ENCODE peak calls at places on chromosome 13, in five cellular contexts. A is neural progenitor cell, X is AG10803, K is cardiac fibroblast, Y is mammary epithelial cell. V is an unnamed sample.
A peak's percentile ranks its signal among the peaks of the same experiment; 100 is the strongest.

GRCh38 chr13:79837741-79838450 is 356.9 kb downstream of the NDFIP2 start:
- DNase-seq in A (no peak), X (peak; percentile 58), Y (peak; percentile 51), K (peak; percentile 16), V (peak; percentile 42)

GRCh38 chr13:40120288-40120687 is 464.8 kb downstream of the COG6 start:
- DNase-seq in K (peak; percentile 89), X (peak; percentile 73), Y (peak; percentile 25), A (no peak), V (no peak)

GRCh38 chr13:112177889-112178288 is 110.9 kb downstream of the SOX1 start:
- DNase-seq in A (no peak), X (no peak), Y (no peak), K (no peak), V (no peak)

GRCh38 chr13:48490241-48490640 is 42.6 kb downstream of the RCBTB2 start:
- DNase-seq in Y (no peak), X (no peak), K (no peak), A (no peak), V (no peak)

GRCh38 chr13:52751196-52751595 is 11.6 kb upstream of the CNMD start:
- DNase-seq in Y (peak; percentile 55), K (no peak), X (no peak), A (no peak), V (no peak)

GRCh38 chr13:110520431-110521295 is 40.9 kb downstream of the RAB20 start:
- DNase-seq in X (peak; percentile 86), K (peak; percentile 93), Y (no peak), A (no peak), V (peak; percentile 80)

GRCh38 chr13:75359266-75359665 is 122.7 kb downstream of the TBC1D4 start:
- DNase-seq in K (peak; percentile 72), X (peak; percentile 92), Y (peak; percentile 86), A (peak; percentile 14), V (peak; percentile 80)

GRCh38 chr13:86882835-86883234 is 788.3 kb upstream of the SLITRK5 start:
- DNase-seq in K (no peak), A (no peak), Y (no peak), X (no peak), V (no peak)

GRCh38 chr13:81184556-81185265 is 843.8 kb upstream of the SPRY2 start:
- DNase-seq in A (no peak), Y (no peak), X (no peak), K (no peak), V (peak; percentile 26)

GRCh38 chr13:96499646-96500045 is 409.7 kb downstream of the HS6ST3 start:
- DNase-seq in X (no peak), A (no peak), Y (no peak), K (no peak), V (no peak)

GRCh38 chr13:106350208-106350607 is 185.3 kb downstream of the EFNB2 start:
- DNase-seq in X (no peak), K (no peak), A (no peak), Y (no peak), V (no peak)

GRCh38 chr13:36163809-36164308 is 32.7 kb upstream of the DCLK1 start:
- DNase-seq in X (peak; percentile 4), Y (peak; percentile 84), A (no peak), K (peak; percentile 80), V (peak; percentile 25)

GRCh38 chr13:43307921-43308433 is 284.6 kb downstream of the DNAJC15 start:
- DNase-seq in Y (peak; percentile 34), A (no peak), K (peak; percentile 91), X (peak; percentile 93), V (peak; percentile 97)

GRCh38 chr13:96781141-96781540 is 213.1 kb downstream of the OXGR1 start:
- DNase-seq in A (no peak), X (no peak), Y (peak; percentile 22), K (no peak), V (peak; percentile 54)

GRCh38 chr13:33150146-33150545 is 133.9 kb downstream of the KL start:
- DNase-seq in A (no peak), X (no peak), K (peak; percentile 45), Y (no peak), V (peak; percentile 72)

GRCh38 chr13:44649118-44649455 is 73.0 kb upstream of the TSC22D1 start:
- DNase-seq in X (no peak), A (peak; percentile 31), Y (no peak), K (no peak), V (no peak)

GRCh38 chr13:94656766-94657165 is 55.1 kb downstream of the GPR180 start:
- DNase-seq in A (no peak), Y (peak; percentile 82), K (peak; percentile 73), X (peak; percentile 98), V (peak; percentile 93)

GRCh38 chr13:83182845-83183244 is 699.4 kb downstream of the SLITRK1 start:
- DNase-seq in X (no peak), K (no peak), A (no peak), Y (no peak), V (no peak)

GRCh38 chr13:35826626-35827254 is 304.4 kb downstream of the DCLK1 start:
- DNase-seq in X (no peak), A (no peak), K (no peak), Y (no peak), V (no peak)

GRCh38 chr13:78601124-78601885 is 2.0 kb downstream of the POU4F1 start:
- DNase-seq in A (peak; percentile 71), K (peak; percentile 27), X (no peak), Y (no peak), V (peak; percentile 21)

GRCh38 chr13:114128624-114129522 is 3.5 kb downstream of the RASA3 start:
- DNase-seq in K (peak; percentile 89), Y (no peak), A (no peak), X (peak; percentile 84), V (peak; percentile 82)

GRCh38 chr13:21632196-21632595 is 28.2 kb upstream of the MICU2 start:
- DNase-seq in X (no peak), K (no peak), A (no peak), Y (no peak), V (no peak)

GRCh38 chr13:91245283-91245682 is 102.2 kb upstream of the MIR17HG start:
- DNase-seq in Y (no peak), A (no peak), X (no peak), K (no peak), V (no peak)

GRCh38 chr13:99993660-99994455 is 12.3 kb downstream of the ZIC2 start:
- DNase-seq in A (peak; percentile 17), Y (no peak), X (no peak), K (no peak), V (no peak)

GRCh38 chr13:72230131-72230530 is 363.1 kb upstream of the DACH1 start:
- DNase-seq in X (no peak), K (no peak), A (no peak), Y (peak; percentile 45), V (no peak)

GRCh38 chr13:75372517-75372916 is 109.5 kb downstream of the TBC1D4 start:
- DNase-seq in K (peak; percentile 74), A (peak; percentile 46), Y (no peak), X (peak; percentile 59), V (peak; percentile 20)

GRCh38 chr13:85970727-85971126 is 171.5 kb upstream of the SLITRK6 start:
- DNase-seq in K (peak; percentile 16), A (no peak), X (no peak), Y (no peak), V (no peak)

GRCh38 chr13:37475966-37476365 is 122.6 kb downstream of the POSTN start:
- DNase-seq in K (no peak), Y (no peak), A (no peak), X (peak; percentile 47), V (no peak)

DNA sequence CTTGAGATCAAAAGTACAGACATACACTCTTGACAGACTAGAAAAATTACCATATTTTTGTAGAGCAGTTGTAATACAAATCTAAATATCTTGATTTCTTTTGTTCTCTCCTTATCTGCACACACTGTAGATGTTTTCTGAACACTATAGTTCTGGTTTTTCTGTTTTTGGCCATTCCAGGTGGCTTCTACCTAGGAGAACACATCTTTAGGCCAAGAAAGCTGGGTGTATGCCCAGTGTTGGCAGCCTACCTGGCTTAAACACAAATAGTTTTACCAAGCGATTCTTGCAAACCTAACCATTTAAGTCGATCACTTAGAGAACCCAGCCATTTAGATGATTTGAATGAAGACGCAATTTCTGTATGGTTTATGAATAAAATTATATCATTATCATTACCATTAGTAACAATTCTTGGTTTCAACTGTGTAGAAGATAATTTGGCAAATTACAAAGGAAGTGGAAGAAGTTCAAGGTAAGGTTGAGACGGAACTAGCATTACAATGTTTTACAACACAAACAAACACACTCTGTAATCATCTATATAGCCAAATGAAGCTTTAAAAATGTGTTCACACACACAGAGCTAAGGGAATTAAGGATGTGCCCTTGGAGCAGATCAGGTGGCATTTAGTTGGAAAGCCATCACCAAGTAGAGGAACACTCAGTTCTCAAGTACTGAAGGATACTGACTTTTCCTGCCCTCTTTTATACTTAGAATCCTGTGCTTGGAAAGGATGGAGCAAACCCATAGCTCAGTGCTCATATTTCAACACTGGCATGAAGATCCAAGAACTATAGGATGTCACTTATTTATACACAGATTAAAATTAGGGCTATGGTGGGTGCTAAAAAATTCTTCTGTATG is 36.2 kb downstream of the ERCC5 start:
- DNase-seq in Y (no peak), A (no peak), X (no peak), K (no peak), V (no peak)
- H3K4me3 ChIP-seq in Y (no peak overlapping the region), A (no peak overlapping the region), X (no peak overlapping the region), K (no peak overlapping the region), V (no peak overlapping the region)

DNA sequence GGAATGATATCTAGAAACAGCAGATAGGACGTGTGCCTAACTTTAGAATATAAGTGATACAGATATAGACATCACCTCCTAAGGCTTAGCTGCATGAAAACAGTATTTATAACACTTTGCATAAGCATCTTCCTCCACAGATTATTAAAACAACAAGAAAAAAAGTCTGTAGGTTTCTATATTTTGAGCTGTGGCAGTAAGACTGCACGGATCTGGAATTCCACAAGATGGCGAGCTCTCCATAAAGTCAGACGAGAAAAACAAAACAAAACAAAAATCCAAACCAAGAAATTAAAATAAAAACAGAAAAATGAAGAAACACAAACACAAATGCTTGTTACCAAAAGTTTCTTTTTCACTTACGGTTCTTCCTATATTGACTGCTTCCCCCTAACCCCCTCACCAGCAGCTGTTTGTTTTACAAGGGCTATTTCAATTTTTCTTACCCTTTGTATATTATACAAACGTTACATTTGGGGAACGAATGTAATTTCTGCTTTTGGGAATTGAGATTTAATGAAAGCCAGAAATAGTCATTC is 285.8 kb downstream of the MYO16 start:
- DNase-seq in K (peak; percentile 72), Y (peak; percentile 32), X (peak; percentile 57), A (no peak), V (peak; percentile 76)
- TF ChIP-seq CTCF in K (peak; percentile 69), Y (peak; percentile 64), X (peak; percentile 82), A (peak; percentile 66), V (peak; percentile 77)

GRCh38 chr13:65378484-65378883 is 1851.7 kb downstream of the PCDH9 start:
- DNase-seq in Y (no peak), X (no peak), A (no peak), K (no peak), V (no peak)
- H3K4me3 ChIP-seq in Y (no peak overlapping the region), X (no peak overlapping the region), A (no peak overlapping the region), K (no peak overlapping the region), V (no peak overlapping the region)

GRCh38 chr13:29596064-29596418 is 553 bp upstream of the SLC7A1 start:
- DNase-seq in A (no peak), Y (no peak), K (no peak), X (no peak), V (no peak)

GRCh38 chr13:29594710-29595379 is 643 bp downstream of the SLC7A1 start:
- DNase-seq in Y (peak; percentile 50), K (peak; percentile 66), X (peak; percentile 72), A (peak; percentile 57), V (peak; percentile 86)

GRCh38 chr13:29597246-29597645 is 1.8 kb upstream of the SLC7A1 start:
- DNase-seq in X (no peak), A (no peak), K (no peak), Y (no peak), V (no peak)

GRCh38 chr13:29594310-29594709 is 1.2 kb downstream of the SLC7A1 start:
- DNase-seq in K (peak; percentile 48), Y (peak; percentile 73), X (peak; percentile 88), A (peak; percentile 52), V (peak; percentile 80)

GRCh38 chr13:29595380-29596063 is at the start of gene SLC7A1:
- DNase-seq in A (peak; percentile 96), Y (peak; percentile 87), X (peak; percentile 84), K (peak; percentile 77), V (peak; percentile 95)
- TF ChIP-seq CTCF in A (no peak), Y (no peak), X (peak; percentile 15), K (no peak), V (no peak)

V was measured in foreskin fibroblast.